ENCODE peak calls at places on chromosomes 13 and 19, in four cellular contexts. J is CD8-positive, alpha-beta T cell; X is stimulated activated CD8-positive, alpha-beta memory T cell treated with anti-CD3 and anti-CD28 coated beads, Interleukin-7, amount 100 ng/mL, for 1 hour; B is M059J. Z is an unnamed sample.

GRCh38 chr13:45086484-45086883 is 33.8 kb upstream of the GTF2F2 start:
- DNase-seq in J (no peak), X (no peak), B (peak), Z (no peak)

GRCh38 chr19:47253970-47254369 is 2.4 kb upstream of the CCDC9 start:
- DNase-seq in J (no peak), X (no peak), B (no peak), Z (no peak)

GRCh38 chr13:113273856-113274590 is 23.0 kb upstream of the LAMP1 start:
- DNase-seq in J (no peak), X (no peak), B (peak), Z (no peak)

GRCh38 chr19:48195106-48195830 is 24.8 kb downstream of the ZSWIM9 start:
- DNase-seq in J (no peak), X (no peak), B (no peak), Z (no peak)

GRCh38 chr13:57424379-57424778 is 207.2 kb upstream of the PCDH17 start:
- DNase-seq in J (no peak), X (no peak), B (no peak), Z (no peak)

GRCh38 chr13:38418286-38418685 is 68.6 kb downstream of the UFM1 start:
- DNase-seq in J (no peak), X (no peak), B (no peak), Z (no peak)

GRCh38 chr19:43438291-43439162 is 23.8 kb downstream of the TEX101 start:
- DNase-seq in J (no peak), X (no peak), B (peak), Z (no peak)

GRCh38 chr19:36604656-36605100 is 435 bp upstream of the ZNF382 start:
- DNase-seq in J (peak), X (peak), B (peak), Z (peak)

GRCh38 chr19:18672606-18673337 is 10.7 kb upstream of the CRTC1 start:
- DNase-seq in J (no peak), X (no peak), B (peak), Z (no peak)

GRCh38 chr19:11453468-11454341 is 18.3 kb downstream of the PRKCSH start:
- DNase-seq in J (no peak), X (no peak), B (no peak), Z (no peak)

GRCh38 chr13:113474179-113474578 is 16.3 kb downstream of the DCUN1D2 start:
- DNase-seq in J (no peak), X (no peak), B (no peak), Z (no peak)

GRCh38 chr13:100275746-100276145 is 186.9 kb downstream of the PCCA start:
- DNase-seq in J (no peak), X (no peak), B (peak), Z (no peak)

GRCh38 chr13:20403826-20404225 is 121.8 kb downstream of the CRYL1 start:
- DNase-seq in J (peak), X (no peak), B (no peak), Z (no peak)

GRCh38 chr19:15316498-15316897 is 15.8 kb downstream of the BRD4 start:
- DNase-seq in J (no peak), X (no peak), B (no peak), Z (no peak)

GRCh38 chr13:40438999-40439797 is 227.2 kb downstream of the FOXO1 start:
- DNase-seq in J (no peak), X (no peak), B (no peak), Z (no peak)

GRCh38 chr13:109332501-109333499 is 453.6 kb downstream of the IRS2 start:
- DNase-seq in J (no peak), X (no peak), B (no peak), Z (no peak)

GRCh38 chr19:8240274-8241229 is 31.4 kb downstream of the CERS4 start:
- DNase-seq in J (peak), X (peak), B (peak), Z (peak)

GRCh38 chr19:2243274-2244121 is 5.6 kb upstream of the AMH start:
- DNase-seq in J (no peak), X (no peak), B (no peak), Z (no peak)

GRCh38 chr19:11169896-11170678 is 14.5 kb upstream of the SPC24 start:
- DNase-seq in J (no peak), X (no peak), B (no peak), Z (no peak)

GRCh38 chr13:66469745-66470144 is 760.4 kb downstream of the PCDH9 start:
- DNase-seq in J (no peak), X (no peak), B (no peak), Z (no peak)

GRCh38 chr13:75847588-75847987 is 211.5 kb downstream of the LMO7 start:
- DNase-seq in J (no peak), X (no peak), B (no peak), Z (no peak)

GRCh38 chr19:15300533-15301194 is 31.7 kb downstream of the BRD4 start:
- DNase-seq in J (no peak), X (no peak), B (no peak), Z (no peak)

GRCh38 chr19:3094638-3095374 is 644 bp downstream of the GNA11 start:
- DNase-seq in J (peak), X (no peak), B (peak), Z (no peak)

GRCh38 chr19:6744381-6745288 is 5.2 kb downstream of the TRIP10 start:
- DNase-seq in J (no peak), X (no peak), B (peak), Z (no peak)

Z was measured in GM18507.